ENCODE peak calls at places on chromosomes 11 and 22, in seven cellular contexts. K, A, M, Z, P, Q and N are unnamed samples. For H3K4me1, the result is how much of the 10 kb centered on the place peaks cover.

GRCh38 chr11:16082532-16083055 is 273.8 kb downstream of the SOX6 start:
- DNase-seq in K (no peak), A (no peak), M (no peak), Z (no peak), P (no peak), Q (no peak), N (no peak)

GRCh38 chr11:75267171-75267970 is 26.8 kb downstream of the TPBGL start:
- DNase-seq in K (peak), A (peak), M (no peak), Z (no peak), P (no peak), Q (peak), N (no peak)

GRCh38 chr11:124934862-124935547 is 842 bp downstream of the HEPACAM start:
- DNase-seq in K (no peak), A (no peak), M (no peak), Z (no peak), P (no peak), Q (no peak), N (no peak)

GRCh38 chr11:119470316-119471266 is 47.6 kb upstream of the THY1 start:
- DNase-seq in K (no peak), A (peak), M (no peak), Z (no peak), P (peak), Q (no peak), N (no peak)

GRCh38 chr11:64360403-64360980 is 1.5 kb downstream of the RPS6KA4 start:
- DNase-seq in K (no peak), A (no peak), M (no peak), Z (no peak), P (no peak), Q (no peak), N (no peak)

GRCh38 chr11:39724404-39724803 is 1735.0 kb downstream of the LRRC4C start:
- DNase-seq in K (no peak), A (no peak), M (no peak), Z (no peak), P (no peak), Q (no peak), N (no peak)

GRCh38 chr22:20959578-20960461 is 7.2 kb upstream of the AIFM3 start:
- DNase-seq in K (no peak), A (no peak), M (no peak), Z (no peak), P (no peak), Q (no peak), N (no peak)

GRCh38 chr11:64852804-64853520 is 8.5 kb upstream of the CDC42BPG start:
- DNase-seq in K (no peak), A (no peak), M (no peak), Z (no peak), P (no peak), Q (peak), N (peak)

GRCh38 chr11:103326070-103326794 is 217.0 kb downstream of the DYNC2H1 start:
- DNase-seq in K (peak), A (peak), M (peak), Z (peak), P (no peak), Q (peak), N (no peak)

GRCh38 chr11:47514825-47515647 is 37.9 kb downstream of the CELF1 start:
- DNase-seq in K (no peak), A (no peak), M (no peak), Z (no peak), P (no peak), Q (no peak), N (no peak)

GRCh38 chr11:27392715-27393114 is 29.7 kb upstream of the CCDC34 start:
- DNase-seq in K (no peak), A (no peak), M (no peak), Z (peak), P (no peak), Q (no peak), N (no peak)

GRCh38 chr11:112525270-112525669 is 264.6 kb upstream of the PLET1 start:
- DNase-seq in K (peak), A (peak), M (peak), Z (no peak), P (peak), Q (no peak), N (no peak)

GRCh38 chr11:59178401-59178800 is 6.5 kb downstream of the DTX4 start:
- DNase-seq in K (no peak), A (no peak), M (no peak), Z (no peak), P (no peak), Q (no peak), N (no peak)

GRCh38 chr11:111344032-111344431 is 35.0 kb downstream of the POU2AF1 start:
- DNase-seq in K (peak), A (peak), M (peak), Z (no peak), P (peak), Q (no peak), N (peak)

GRCh38 chr22:44930711-44931035 is 79.1 kb downstream of the PHF21B start:
- DNase-seq in K (no peak), A (no peak), M (no peak), Z (no peak), P (no peak), Q (peak), N (no peak)

GRCh38 chr11:13486926-13487660 is 8.7 kb downstream of the PTH start:
- DNase-seq in K (peak), A (no peak), M (peak), Z (peak), P (peak), Q (peak), N (no peak)

GRCh38 chr11:124739479-124740276 is at the start of gene NRGN:
- DNase-seq in K (peak), A (peak), M (peak), Z (peak), P (peak), Q (peak), N (peak)

GRCh38 chr11:128621491-128622136 is 34.3 kb upstream of the ETS1 start:
- DNase-seq in K (no peak), A (no peak), M (no peak), Z (no peak), P (peak), Q (peak), N (peak)

GRCh38 chr11:15195454-15196200 is 80.9 kb downstream of the INSC start:
- DNase-seq in K (no peak), A (no peak), M (peak), Z (no peak), P (no peak), Q (no peak), N (no peak)

GRCh38 chr11:57237204-57237681 is at the start of gene APLNR:
- DNase-seq in K (no peak), A (no peak), M (no peak), Z (peak), P (no peak), Q (no peak), N (no peak)

GRCh38 chr22:35866646-35867045 is 149.0 kb downstream of the APOL5 start:
- DNase-seq in K (no peak), A (no peak), M (no peak), Z (no peak), P (no peak), Q (no peak), N (no peak)

GRCh38 chr22:42299586-42300285 is 29.3 kb upstream of the TCF20 start:
- DNase-seq in K (peak), A (no peak), M (no peak), Z (peak), P (no peak), Q (no peak), N (peak)

GRCh38 chr11:44915621-44916020 is 35.1 kb downstream of the TP53I11 start:
- DNase-seq in K (no peak), A (no peak), M (no peak), Z (no peak), P (no peak), Q (no peak), N (no peak)
- H3K4me1 ChIP-seq in K (under half), A (under half), M (under half), Z (under half), P (under half), Q (under half), N (under half)

GRCh38 chr22:18076060-18076497 is 1.7 kb upstream of the PEX26 start:
- DNase-seq in K (peak), A (peak), M (peak), Z (peak), P (peak), Q (peak), N (peak)
- H3K4me3 ChIP-seq in K (no peak), A (no peak), M (no peak), Z (no peak), P (peak), Q (peak), N (no peak)

DNA sequence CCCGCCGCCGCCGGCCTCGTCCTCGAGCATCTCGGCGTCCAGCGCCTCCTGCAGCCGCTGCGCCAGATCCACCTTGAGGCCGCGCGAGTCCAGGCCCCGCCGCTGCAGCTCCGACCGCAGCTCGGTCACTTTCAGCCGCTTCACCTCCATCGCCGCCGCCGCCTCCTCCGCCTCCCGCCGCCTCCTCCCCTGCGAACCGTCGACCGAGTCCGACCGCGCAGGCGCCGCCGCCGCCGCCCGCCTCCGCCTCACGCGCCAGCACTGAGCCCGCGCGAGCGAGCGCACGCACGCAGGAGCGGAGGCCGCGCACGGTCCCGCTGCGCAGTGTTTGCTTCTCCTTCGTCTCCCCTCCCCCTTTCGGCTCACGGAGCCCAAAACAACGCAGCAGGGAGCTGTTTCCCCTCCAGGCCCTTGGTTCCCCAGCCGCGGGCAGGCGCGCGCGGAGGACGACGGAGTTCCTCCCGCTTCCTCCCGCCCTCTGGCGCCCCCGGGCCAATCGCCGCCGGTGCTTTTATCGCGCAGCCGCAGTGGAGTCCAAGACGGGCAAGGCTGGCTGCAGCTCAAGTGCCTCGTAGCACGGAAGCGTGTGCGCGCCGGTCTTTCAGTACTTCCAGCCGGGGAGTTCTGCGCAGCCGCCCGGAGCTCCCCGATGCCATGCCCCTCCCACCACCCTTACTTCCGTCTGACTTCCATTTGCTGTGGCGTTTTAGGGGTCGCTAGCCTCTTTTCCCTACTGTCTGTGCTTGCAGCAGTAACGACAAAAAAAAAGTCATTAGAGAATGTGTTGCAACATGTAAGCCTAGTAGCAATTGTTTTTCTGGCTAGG is at the start of gene HNRNPUL2:
- DNase-seq in K (peak), A (peak), M (peak), Z (peak), P (peak), Q (peak), N (peak)
- H3K4me1 ChIP-seq in K (under half), A (under half), M (under half), Z (under half), P (under half), Q (under half), N (under half)

GRCh38 chr11:34050536-34050935 is 995 bp upstream of the CAPRIN1 start:
- DNase-seq in K (no peak), A (no peak), M (no peak), Z (no peak), P (no peak), Q (no peak), N (no peak)
- H3K4me3 ChIP-seq in K (peak), A (peak), M (no peak), Z (peak), P (peak), Q (peak), N (peak)

GRCh38 chr22:46092646-46093410 is 57.5 kb upstream of the PPARA start:
- DNase-seq in K (no peak), A (peak), M (peak), Z (no peak), P (peak), Q (peak), N (peak)

GRCh38 chr22:46093796-46094195 is 56.5 kb upstream of the PPARA start:
- DNase-seq in K (no peak), A (no peak), M (no peak), Z (no peak), P (no peak), Q (no peak), N (no peak)

GRCh38 chr22:46096706-46097230 is 53.6 kb upstream of the PPARA start:
- DNase-seq in K (no peak), A (no peak), M (no peak), Z (no peak), P (no peak), Q (no peak), N (no peak)

GRCh38 chr22:46096051-46096450 is 54.3 kb upstream of the PPARA start:
- DNase-seq in K (no peak), A (no peak), M (no peak), Z (no peak), P (no peak), Q (no peak), N (no peak)

GRCh38 chr22:46094676-46095075 is 55.6 kb upstream of the PPARA start:
- DNase-seq in K (no peak), A (no peak), M (no peak), Z (no peak), P (no peak), Q (no peak), N (no peak)
- H3K4me1 ChIP-seq in K (under half), A (half or more), M (half or more), Z (under half), P (half or more), Q (half or more), N (half or more)

GRCh38 chr11:69704508-69705245 is 855 bp upstream of the FGF19 start:
- DNase-seq in K (no peak), A (no peak), M (no peak), Z (peak), P (no peak), Q (no peak), N (no peak)

GRCh38 chr11:69705246-69705856 is 1.5 kb upstream of the FGF19 start:
- DNase-seq in K (no peak), A (no peak), M (no peak), Z (no peak), P (no peak), Q (no peak), N (no peak)

GRCh38 chr11:69702769-69703510 is 882 bp downstream of the FGF19 start:
- DNase-seq in K (no peak), A (no peak), M (no peak), Z (no peak), P (no peak), Q (no peak), N (no peak)

GRCh38 chr11:69702239-69702668 is 1.6 kb downstream of the FGF19 start:
- DNase-seq in K (no peak), A (no peak), M (no peak), Z (no peak), P (no peak), Q (no peak), N (no peak)

GRCh38 chr11:69703711-69704507 is at the start of gene FGF19:
- DNase-seq in K (no peak), A (no peak), M (no peak), Z (no peak), P (no peak), Q (no peak), N (no peak)
- H3K4me3 ChIP-seq in K (peak), A (no peak), M (no peak), Z (peak), P (peak), Q (no peak), N (no peak)

GRCh38 chr11:8614497-8614896 is 20.5 kb upstream of the STK33 start:
- DNase-seq in K (no peak), A (no peak), M (no peak), Z (no peak), P (no peak), Q (no peak), N (no peak)
- H3K4me1 ChIP-seq in K (under half), A (under half), M (under half), Z (under half), P (under half), Q (under half), N (under half)

GRCh38 chr22:46087816-46088277 is 62.5 kb upstream of the PPARA start:
- DNase-seq in K (peak), A (peak), M (peak), Z (no peak), P (peak), Q (peak), N (peak)
- H3K4me3 ChIP-seq in K (no peak), A (peak), M (no peak), Z (no peak), P (peak), Q (peak), N (peak)

GRCh38 chr22:49400136-49400865 is 427.4 kb downstream of the BRD1 start:
- DNase-seq in K (no peak), A (no peak), M (no peak), Z (no peak), P (no peak), Q (peak), N (no peak)
- H3K4me1 ChIP-seq in K (under half), A (under half), M (under half), Z (under half), P (under half), Q (under half), N (under half)